ENCODE peak calls at places on chromosomes 4 and X, in six cellular contexts. H is GM12865, B is pancreas, F is endothelial cell, X is IMR-90, Y is uterus. V is an unnamed sample.

GRCh38 chr4:122765702-122766352 is 33.3 kb downstream of the BBS12 start:
- DNase-seq in X (peak), B (no peak), F (no peak), H (no peak), Y (no peak), V (no peak)

GRCh38 chr4:26015133-26015651 is 101.2 kb downstream of the SMIM20 start:
- DNase-seq in X (peak), F (no peak), B (no peak), H (no peak), Y (peak), V (no peak)

GRCh38 chrX:39966186-39966585 is 131.6 kb downstream of the BCOR start:
- DNase-seq in Y (no peak), B (no peak), F (no peak), H (no peak), X (peak), V (no peak)

GRCh38 chr4:4914059-4914820 is 54.8 kb downstream of the MSX1 start:
- DNase-seq in B (no peak), X (peak), H (no peak), Y (no peak), F (no peak), V (no peak)

GRCh38 chrX:119885554-119886428 is 9.9 kb upstream of the AKAP14 start:
- DNase-seq in Y (no peak), B (no peak), X (peak), H (peak), F (no peak), V (no peak)

GRCh38 chr4:11719879-11720278 is 291.2 kb upstream of the HS3ST1 start:
- DNase-seq in H (no peak), B (peak), F (no peak), Y (no peak), X (no peak), V (no peak)

GRCh38 chr4:129623233-129623632 is 527.3 kb downstream of the C4orf33 start:
- DNase-seq in X (no peak), Y (no peak), H (no peak), B (no peak), F (no peak), V (no peak)

GRCh38 chr4:158870282-158871049 is 101.6 kb downstream of the FNIP2 start:
- DNase-seq in Y (no peak), B (no peak), X (no peak), F (no peak), H (no peak), V (no peak)

GRCh38 chrX:123263246-123263757 is 79.2 kb downstream of the GRIA3 start:
- DNase-seq in B (no peak), F (no peak), Y (no peak), H (no peak), X (no peak), V (no peak)

GRCh38 chr4:86481429-86481828 is 112.7 kb upstream of the PTPN13 start:
- DNase-seq in Y (no peak), H (no peak), X (no peak), B (no peak), F (no peak), V (no peak)

GRCh38 chrX:41033299-41033698 is 51.9 kb upstream of the USP9X start:
- DNase-seq in Y (no peak), X (no peak), F (no peak), B (no peak), H (no peak), V (no peak)

GRCh38 chr4:107408968-107409367 is 311.1 kb downstream of the PAPSS1 start:
- DNase-seq in B (no peak), X (no peak), F (no peak), H (no peak), Y (no peak), V (no peak)

GRCh38 chr4:40613456-40613855 is 16.2 kb downstream of the RBM47 start:
- DNase-seq in F (no peak), H (no peak), Y (no peak), X (peak), B (no peak), V (no peak)

GRCh38 chrX:119790977-119791436 is 423 bp downstream of the RPL39 start:
- DNase-seq in H (peak), F (no peak), Y (no peak), X (peak), B (peak), V (no peak)

GRCh38 chrX:42384956-42385355 is 393.0 kb downstream of the PPP1R2C start:
- DNase-seq in F (no peak), X (no peak), H (no peak), B (no peak), Y (no peak), V (no peak)

GRCh38 chrX:110218591-110218990 is 99.3 kb downstream of the AMMECR1 start:
- DNase-seq in F (no peak), X (peak), B (no peak), H (no peak), Y (peak), V (no peak)

GRCh38 chrX:77960567-77960966 is 8.9 kb downstream of the PGAM4 start:
- DNase-seq in Y (no peak), H (no peak), X (no peak), B (no peak), F (no peak), V (no peak)

GRCh38 chrX:123884809-123885408 is 25.1 kb downstream of the XIAP start:
- DNase-seq in Y (peak), H (peak), B (no peak), X (peak), F (peak), V (peak)

GRCh38 chr4:142262956-142263355 is 583.1 kb downstream of the INPP4B start:
- DNase-seq in B (no peak), H (no peak), Y (no peak), F (peak), X (no peak), V (no peak)

GRCh38 chr4:61200195-61200990 is at the start of gene ADGRL3:
- DNase-seq in X (peak), B (peak), F (peak), Y (no peak), H (no peak), V (peak)

GRCh38 chr4:184382189-184382846 is 92.0 kb downstream of the IRF2 start:
- DNase-seq in F (no peak), H (peak), X (no peak), B (no peak), Y (no peak), V (peak)

GRCh38 chr4:153661215-153661822 is 22.8 kb upstream of the TLR2 start:
- DNase-seq in F (no peak), X (no peak), Y (no peak), H (no peak), B (no peak), V (no peak)

GRCh38 chr4:82591592-82591991 is 29.8 kb upstream of the TMEM150C start:
- DNase-seq in Y (no peak), B (no peak), H (no peak), X (no peak), F (no peak), V (no peak)

GRCh38 chr4:104531390-104531789 is 36.7 kb upstream of the CXXC4 start:
- DNase-seq in X (no peak), H (no peak), B (no peak), F (no peak), Y (no peak), V (no peak)
- TF ChIP-seq CTCF in X (no peak), H (no peak), B (no peak), F (no peak), Y (no peak), V (no peak)

GRCh38 chr4:139078926-139079325 is 63.3 kb downstream of the NOCT start:
- DNase-seq in X (no peak), F (no peak), Y (no peak), H (no peak), B (no peak), V (no peak)

GRCh38 chr4:139082750-139083532 is 67.4 kb downstream of the NOCT start:
- DNase-seq in X (peak), Y (peak), F (peak), B (peak), H (peak), V (peak)

GRCh38 chr4:139085141-139085540 is 69.6 kb downstream of the NOCT start:
- DNase-seq in Y (no peak), F (no peak), H (no peak), B (no peak), X (peak), V (peak)

GRCh38 chr4:139084425-139085093 is 69.0 kb downstream of the NOCT start:
- DNase-seq in F (peak), X (no peak), Y (no peak), B (no peak), H (no peak), V (no peak)

DNA sequence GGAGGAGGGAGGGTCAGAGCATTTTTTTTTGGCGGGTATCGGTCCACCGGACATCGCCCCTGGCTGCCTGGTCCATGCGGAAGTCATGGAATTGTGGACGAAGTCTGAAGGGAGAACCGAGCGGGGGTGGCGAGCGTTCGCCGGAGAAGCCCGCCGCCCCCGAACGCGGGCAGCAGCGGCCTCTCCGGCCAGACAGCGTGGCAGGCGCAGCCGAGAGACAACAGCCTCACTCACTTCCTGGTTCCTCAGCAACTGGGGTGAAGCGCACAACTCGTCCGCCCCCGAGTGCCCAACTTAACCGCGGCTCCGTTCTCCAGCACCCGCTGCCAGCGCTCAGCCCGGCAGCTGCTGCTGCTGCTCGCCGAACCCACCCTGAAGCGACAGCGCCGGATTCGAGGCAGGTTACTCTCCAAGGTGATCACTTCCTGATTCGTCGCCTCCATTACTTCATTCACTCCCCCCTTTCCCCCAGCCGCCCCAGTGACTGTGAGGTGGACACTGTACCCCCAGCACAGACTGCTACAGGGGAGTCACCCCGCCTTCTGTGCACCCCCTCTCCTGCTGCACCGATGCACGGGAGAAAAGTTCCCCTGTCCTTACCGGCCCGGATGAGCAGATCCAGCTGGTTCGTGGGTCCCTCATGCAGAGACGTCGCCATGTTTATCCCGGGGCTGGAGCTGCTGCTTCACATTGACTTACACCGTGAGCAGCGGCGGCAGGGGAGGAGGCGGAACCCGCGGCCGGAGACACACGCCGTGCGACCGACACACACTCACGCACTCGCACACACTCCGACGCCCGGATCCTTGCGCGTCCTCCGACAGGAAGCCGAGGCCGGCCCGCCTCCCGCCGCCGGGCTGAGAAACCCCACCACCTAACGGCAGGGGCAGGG is 68.2 kb downstream of the NOCT start:
- DNase-seq in F (peak), H (peak), Y (peak), B (peak), X (peak), V (peak)
- TF ChIP-seq CTCF in F (peak), H (peak), Y (peak), B (peak), X (peak), V (peak)

GRCh38 chrX:134998246-134998645 is 7.5 kb downstream of the SMIM10 start:
- DNase-seq in F (no peak), X (no peak), H (no peak), B (no peak), Y (no peak), V (no peak)

GRCh38 chrX:135000516-135000915 is 9.7 kb downstream of the SMIM10 start:
- DNase-seq in H (no peak), B (no peak), F (no peak), X (peak), Y (no peak), V (no peak)

GRCh38 chrX:135003876-135004623 is 13.3 kb downstream of the SMIM10 start:
- DNase-seq in B (peak), F (peak), Y (peak), X (peak), H (peak), V (peak)

GRCh38 chrX:134999469-134999868 is 8.7 kb downstream of the SMIM10 start:
- DNase-seq in H (peak), F (no peak), B (no peak), Y (no peak), X (peak), V (peak)
- TF ChIP-seq CTCF in H (peak), F (no peak), B (peak), Y (peak), X (peak), V (no peak)

GRCh38 chr4:77699731-77700210 is 94.2 kb downstream of the CXCL13 start:
- DNase-seq in F (no peak), B (no peak), Y (no peak), X (peak), H (no peak), V (no peak)
- TF ChIP-seq CTCF in F (no peak), B (no peak), Y (no peak), X (peak), H (no peak), V (no peak)

GRCh38 chrX:103017542-103017941 is 46.4 kb downstream of the BEX1 start:
- DNase-seq in B (no peak), X (no peak), H (no peak), F (no peak), Y (no peak), V (no peak)
- TF ChIP-seq CTCF in B (no peak), X (no peak), H (no peak), F (no peak), Y (no peak), V (no peak)

DNA sequence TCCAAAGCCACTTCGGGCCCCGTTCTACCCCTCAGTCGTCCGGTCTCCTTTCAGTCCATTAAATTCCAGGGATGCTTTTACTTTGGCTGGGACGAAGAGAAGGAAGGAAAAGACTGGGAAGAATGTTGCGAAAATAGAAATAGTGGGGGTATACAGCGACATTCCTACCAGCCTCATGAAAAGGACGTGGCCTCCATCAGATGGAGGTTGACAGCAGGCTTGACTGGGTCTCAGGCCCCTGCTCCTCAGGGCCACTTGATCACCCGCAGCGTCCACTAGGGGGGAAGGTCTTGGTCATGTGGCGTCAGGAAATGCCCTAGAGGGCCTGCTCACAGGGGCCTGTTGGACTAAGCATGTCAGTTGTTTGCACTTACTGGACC is 671 bp upstream of the ANKRD50 start:
- DNase-seq in H (peak), F (peak), Y (peak), X (peak), B (peak), V (peak)
- TF ChIP-seq CTCF in H (no peak), F (peak), Y (peak), X (peak), B (peak), V (no peak)

DNA sequence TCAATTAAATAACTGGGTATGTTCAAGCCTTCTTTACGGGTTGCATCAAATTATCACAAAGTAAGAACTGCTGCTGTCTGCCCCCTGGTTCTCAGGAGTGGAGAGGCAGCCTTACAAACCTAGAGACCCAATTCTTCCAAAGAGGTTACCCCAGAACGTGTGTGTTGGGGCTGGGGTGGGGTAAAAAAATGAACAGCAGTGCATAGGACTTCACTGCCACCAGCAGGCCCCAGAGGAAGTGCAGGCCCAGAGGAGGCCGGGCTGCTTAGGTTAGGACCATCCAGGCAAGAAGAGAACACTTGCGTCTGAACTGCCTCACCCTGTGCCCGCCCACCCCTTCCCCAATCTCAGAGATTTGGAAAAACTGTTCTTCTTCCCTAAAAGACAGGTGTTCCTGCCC is 1.5 kb upstream of the NWD2 start:
- DNase-seq in Y (no peak), X (no peak), B (no peak), F (peak), H (peak), V (peak)
- TF ChIP-seq CTCF in Y (no peak), X (no peak), B (no peak), F (no peak), H (peak), V (no peak)

GRCh38 chrX:132613801-132614200 is 125.0 kb upstream of the MBNL3 start:
- DNase-seq in B (no peak), F (no peak), X (no peak), H (no peak), Y (no peak), V (no peak)

GRCh38 chrX:132614297-132614696 is 125.5 kb upstream of the MBNL3 start:
- DNase-seq in F (no peak), Y (no peak), X (no peak), H (peak), B (no peak), V (peak)

GRCh38 chrX:132612990-132613564 is 124.2 kb upstream of the MBNL3 start:
- DNase-seq in F (peak), B (peak), Y (no peak), X (peak), H (peak), V (peak)

GRCh38 chrX:132618810-132619209 is 130.0 kb upstream of the MBNL3 start:
- DNase-seq in B (no peak), X (no peak), Y (no peak), F (no peak), H (no peak), V (no peak)

DNA sequence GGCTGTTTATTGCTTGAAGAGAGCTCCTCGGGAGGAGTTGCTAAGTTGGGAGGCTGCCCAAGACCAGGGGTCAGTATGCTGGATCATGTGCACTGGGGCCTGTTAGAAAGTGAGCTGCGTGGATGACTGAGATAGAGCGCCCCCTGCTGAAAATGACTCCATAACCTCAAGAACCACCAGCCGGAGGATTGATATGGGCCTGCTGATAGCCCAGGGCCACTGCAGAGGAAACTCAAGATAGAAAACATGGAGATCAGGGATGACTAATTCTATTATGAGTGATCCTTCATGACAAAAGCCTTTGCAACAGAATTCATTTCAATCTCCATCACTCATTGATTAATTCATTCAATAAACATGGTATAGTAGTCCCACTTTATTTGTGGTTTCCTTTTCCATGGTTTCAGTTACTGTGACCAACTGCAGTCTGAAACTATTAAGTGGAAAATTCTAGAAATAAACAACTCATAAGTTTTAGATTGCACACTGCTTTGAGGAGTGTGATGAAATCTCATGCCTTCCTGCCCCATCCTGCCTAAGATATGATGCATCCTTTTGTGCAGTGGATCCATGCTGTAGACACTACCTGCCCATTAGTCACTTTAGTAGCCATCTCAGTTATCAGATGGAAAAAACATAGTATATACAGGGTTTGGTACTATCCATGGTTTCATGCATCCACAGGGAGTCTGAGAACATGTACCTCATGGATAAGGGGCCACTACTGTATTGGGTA is 126.7 kb upstream of the MBNL3 start:
- DNase-seq in H (peak), B (peak), X (peak), F (peak), Y (peak), V (peak)
- TF ChIP-seq CTCF in H (peak), B (peak), X (peak), F (peak), Y (peak), V (peak)

GRCh38 chrX:153927686-153927935 is 1.5 kb upstream of the ARHGAP4 start:
- DNase-seq in Y (no peak), X (no peak), B (no peak), H (no peak), F (no peak), V (no peak)

GRCh38 chrX:153926863-153927685 is 1.0 kb upstream of the ARHGAP4 start:
- DNase-seq in X (peak), B (no peak), F (no peak), Y (no peak), H (peak), V (peak)

GRCh38 chrX:153928846-153929245 is 2.8 kb upstream of the ARHGAP4 start:
- DNase-seq in H (no peak), F (no peak), Y (no peak), X (no peak), B (no peak), V (no peak)

GRCh38 chrX:153929576-153929975 is 3.5 kb upstream of the ARHGAP4 start:
- DNase-seq in X (no peak), H (no peak), Y (no peak), B (no peak), F (no peak), V (no peak)

GRCh38 chrX:153927936-153928760 is 2.1 kb upstream of the ARHGAP4 start:
- DNase-seq in F (peak), Y (peak), X (peak), B (peak), H (peak), V (peak)
- TF ChIP-seq CTCF in F (no peak), Y (no peak), X (no peak), B (no peak), H (no peak), V (no peak)

GRCh38 chrX:38649227-38649626 is 87.9 kb downstream of the TSPAN7 start:
- DNase-seq in H (no peak), X (no peak), F (no peak), B (no peak), Y (no peak), V (no peak)
- TF ChIP-seq CTCF in H (no peak), X (no peak), F (no peak), B (no peak), Y (no peak), V (no peak)